ENCODE peak calls at places on chromosome 20, in four cellular contexts. One of them, this sample, is unnamed.

GRCh38 chr20:39876974-39877615 is 811.9 kb downstream of the MAFB start:
- DNase-seq in IMR-90: no peak
- DNase-seq in K562: no peak
- DNase-seq in HepG2: no peak
- DNase-seq in this sample: no peak

GRCh38 chr20:54566224-54566750 is 90.9 kb downstream of the DOK5 start:
- DNase-seq in IMR-90: no peak
- DNase-seq in K562: no peak
- DNase-seq in HepG2: no peak
- DNase-seq in this sample: no peak

GRCh38 chr20:43843965-43844660 is 70.5 kb upstream of the TOX2 start:
- DNase-seq in IMR-90: no peak
- DNase-seq in K562: no peak
- DNase-seq in HepG2: no peak
- DNase-seq in this sample: no peak

GRCh38 chr20:46013826-46014516 is 5.3 kb downstream of the MMP9 start:
- DNase-seq in IMR-90: peak
- DNase-seq in K562: peak
- DNase-seq in HepG2: peak
- DNase-seq in this sample: peak

GRCh38 chr20:17889226-17889625 is 79.4 kb downstream of the SNX5 start:
- DNase-seq in IMR-90: no peak
- DNase-seq in K562: no peak
- DNase-seq in HepG2: peak
- DNase-seq in this sample: peak

GRCh38 chr20:47330071-47330470 is 26.4 kb downstream of the ZMYND8 start:
- DNase-seq in IMR-90: no peak
- DNase-seq in K562: no peak
- DNase-seq in HepG2: no peak
- DNase-seq in this sample: peak

GRCh38 chr20:21609221-21609620 is 95.4 kb upstream of the NKX2-2 start:
- DNase-seq in IMR-90: no peak
- DNase-seq in K562: no peak
- DNase-seq in HepG2: peak
- DNase-seq in this sample: no peak

GRCh38 chr20:42981258-42981657 is 208.4 kb downstream of the PTPRT start:
- DNase-seq in IMR-90: no peak
- DNase-seq in K562: no peak
- DNase-seq in HepG2: no peak
- DNase-seq in this sample: no peak

GRCh38 chr20:19397676-19398075 is 185.2 kb downstream of the SLC24A3 start:
- DNase-seq in IMR-90: no peak
- DNase-seq in K562: no peak
- DNase-seq in HepG2: no peak
- DNase-seq in this sample: no peak

GRCh38 chr20:56032251-56032650 is 26.9 kb upstream of the CBLN4 start:
- DNase-seq in IMR-90: no peak
- DNase-seq in K562: no peak
- DNase-seq in HepG2: no peak
- DNase-seq in this sample: no peak

GRCh38 chr20:21315138-21315537 is 12.0 kb downstream of the XRN2 start:
- DNase-seq in IMR-90: peak
- DNase-seq in K562: no peak
- DNase-seq in HepG2: no peak
- DNase-seq in this sample: no peak

GRCh38 chr20:833121-833449 is 430 bp upstream of the FAM110A start:
- DNase-seq in IMR-90: no peak
- DNase-seq in K562: no peak
- DNase-seq in HepG2: no peak
- DNase-seq in this sample: no peak

GRCh38 chr20:8454137-8454712 is 322.2 kb downstream of the PLCB1 start:
- DNase-seq in IMR-90: peak
- DNase-seq in K562: no peak
- DNase-seq in HepG2: peak
- DNase-seq in this sample: peak

GRCh38 chr20:313948-314347 is 11.4 kb upstream of the SOX12 start:
- DNase-seq in IMR-90: peak
- DNase-seq in K562: no peak
- DNase-seq in HepG2: peak
- DNase-seq in this sample: no peak

GRCh38 chr20:14127831-14128230 is 132.5 kb downstream of the MACROD2 start:
- DNase-seq in IMR-90: no peak
- DNase-seq in K562: no peak
- DNase-seq in HepG2: no peak
- DNase-seq in this sample: no peak

GRCh38 chr20:38278763-38279162 is 18.2 kb upstream of the KIAA1755 start:
- DNase-seq in IMR-90: no peak
- DNase-seq in K562: no peak
- DNase-seq in HepG2: no peak
- DNase-seq in this sample: no peak
- H3K27ac ChIP-seq in IMR-90: no peak
- H3K27ac ChIP-seq in K562: no peak
- H3K27ac ChIP-seq in HepG2: no peak
- H3K27ac ChIP-seq in this sample: no peak

DNA sequence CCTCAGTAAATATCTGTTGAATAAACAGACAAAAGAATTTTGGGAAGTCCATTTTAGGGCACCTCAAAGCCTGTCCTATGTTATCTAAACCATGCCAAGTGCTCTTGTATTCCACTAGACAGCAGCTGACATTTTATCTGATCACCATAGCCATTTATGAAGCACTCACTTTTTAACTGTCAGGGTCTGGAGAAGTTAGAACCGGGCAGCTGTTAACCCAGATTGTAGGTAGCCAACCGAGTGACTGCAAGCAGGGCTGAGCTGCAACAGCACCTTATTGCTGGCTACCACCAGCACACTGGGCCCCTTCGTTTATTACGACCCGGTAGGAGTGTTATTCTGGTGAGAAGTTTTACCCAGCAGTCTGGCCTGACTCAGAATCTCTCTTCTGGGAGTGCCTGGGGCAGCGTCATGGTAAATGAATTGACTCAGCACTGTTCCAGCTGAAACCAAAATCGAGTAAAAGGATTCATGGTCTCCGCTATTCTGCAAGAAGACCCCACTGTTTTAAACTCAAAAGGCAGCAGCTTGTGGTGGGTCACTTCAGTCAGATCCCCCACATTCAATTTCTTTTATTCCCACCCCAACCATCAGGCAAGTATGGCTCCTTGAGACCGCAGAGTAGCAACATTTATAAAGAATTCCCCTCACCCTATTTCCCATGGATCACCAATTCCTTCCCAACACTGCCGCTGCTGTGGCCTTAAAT is 1.7 kb downstream of the UBE2V1 start:
- DNase-seq in IMR-90: peak
- DNase-seq in K562: peak
- DNase-seq in HepG2: no peak
- DNase-seq in this sample: no peak
- TF ChIP-seq MAZ in IMR-90: no peak
- TF ChIP-seq MAZ in K562: no peak
- TF ChIP-seq MAZ in HepG2: no peak
- TF ChIP-seq MAZ in this sample: no peak

DNA sequence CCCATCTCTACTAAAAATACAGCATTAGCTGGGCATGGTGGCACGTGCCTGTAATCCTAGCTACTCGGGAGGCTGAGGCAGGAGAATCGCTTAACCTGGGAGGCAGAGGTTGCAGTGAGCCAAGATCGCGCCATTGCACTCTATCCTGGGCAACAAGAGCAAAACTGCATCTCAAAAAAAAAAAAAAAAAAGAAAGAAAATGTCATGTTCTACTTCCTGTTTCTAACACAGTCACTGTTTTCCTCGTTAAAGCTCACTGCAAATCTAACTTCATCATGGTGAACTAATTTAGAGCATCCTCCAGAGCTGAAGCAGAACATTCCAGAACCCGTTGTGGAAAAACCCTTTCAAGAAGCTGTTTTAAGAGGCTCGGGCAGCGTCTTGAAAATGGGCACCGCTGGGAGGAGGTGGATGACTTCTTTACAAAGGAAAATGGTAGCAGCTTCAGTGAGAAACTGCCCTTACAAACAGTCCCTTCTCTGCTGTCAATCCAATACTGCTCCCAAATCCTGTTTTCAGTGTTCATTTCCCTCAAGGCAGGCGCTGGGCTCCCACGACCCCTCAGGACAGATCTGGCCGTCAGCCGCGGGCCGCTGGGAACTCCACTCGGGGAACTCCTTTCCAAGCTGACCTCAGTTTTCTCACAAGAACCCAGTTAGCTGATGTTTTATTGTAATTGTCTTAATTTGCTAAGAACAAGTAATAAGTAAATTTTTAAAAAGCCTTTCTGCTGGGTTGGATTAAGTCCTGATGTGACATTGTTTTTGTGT is 12.5 kb downstream of the CTSZ start:
- DNase-seq in IMR-90: no peak
- DNase-seq in K562: no peak
- DNase-seq in HepG2: no peak
- DNase-seq in this sample: no peak
- H3K27ac ChIP-seq in IMR-90: no peak
- H3K27ac ChIP-seq in K562: no peak
- H3K27ac ChIP-seq in HepG2: peak
- H3K27ac ChIP-seq in this sample: no peak

DNA sequence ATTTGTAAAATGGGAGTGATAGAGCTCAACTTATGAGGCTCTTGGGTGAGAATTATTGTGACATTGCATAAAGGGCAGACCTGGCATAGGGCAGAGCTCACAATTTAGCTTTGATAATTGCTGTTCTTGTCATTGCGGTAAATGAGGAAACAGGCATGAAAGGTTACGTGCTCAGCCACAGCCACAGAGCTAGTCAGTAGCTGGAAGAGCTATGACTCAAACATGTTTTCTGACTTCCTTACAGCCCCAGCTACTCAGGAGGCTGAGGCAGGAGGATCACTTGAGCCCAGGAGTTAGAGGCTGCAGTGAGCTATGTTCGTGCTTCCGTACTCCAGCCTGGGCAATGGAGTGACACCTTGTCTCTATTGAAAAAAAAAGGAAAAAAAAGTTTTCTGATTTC is 3.5 kb upstream of the GHRH start:
- DNase-seq in IMR-90: no peak
- DNase-seq in K562: no peak
- DNase-seq in HepG2: no peak
- DNase-seq in this sample: no peak
- TF ChIP-seq MAZ in IMR-90: no peak
- TF ChIP-seq MAZ in K562: no peak
- TF ChIP-seq MAZ in HepG2: no peak
- TF ChIP-seq MAZ in this sample: no peak